ENCODE peak calls at places on chromosome 4, in four cellular contexts. D is mammary epithelial cell, F is ELR, V is T-helper 22 cell. L is an unnamed sample.

GRCh38 chr4:150950657-150951056 is 64.4 kb downstream of the LRBA start:
- DNase-seq in D (peak; percentile 11), F (peak; percentile 15), V (no peak), L (no peak)

GRCh38 chr4:140523857-140524742 is at the start of gene ELMOD2:
- DNase-seq in D (peak; percentile 97), F (peak; percentile 97), V (peak; percentile 95), L (peak; percentile 100)

GRCh38 chr4:17512973-17513665 is 1.2 kb upstream of the QDPR start:
- DNase-seq in D (peak; percentile 79), F (no peak), V (no peak), L (no peak)

GRCh38 chr4:42282081-42282901 is 115.0 kb upstream of the SHISA3 start:
- DNase-seq in D (peak; percentile 37), F (peak; percentile 73), V (no peak), L (peak; percentile 77)

GRCh38 chr4:112284166-112284565 is 1.5 kb downstream of the TIFA start:
- DNase-seq in D (peak; percentile 34), F (peak; percentile 23), V (no peak), L (peak; percentile 22)

GRCh38 chr4:113979157-113979972 is at the start of gene ARSJ:
- DNase-seq in D (peak; percentile 82), F (peak; percentile 87), V (no peak), L (peak; percentile 81)

GRCh38 chr4:89914609-89915008 is 20.0 kb downstream of the MMRN1 start:
- DNase-seq in D (no peak), F (no peak), V (no peak), L (no peak)

GRCh38 chr4:26441110-26441509 is 49.2 kb downstream of the CCKAR start:
- DNase-seq in D (no peak), F (peak; percentile 9), V (no peak), L (no peak)

GRCh38 chr4:83171640-83172039 is 57.1 kb upstream of the PLAC8 start:
- DNase-seq in D (no peak), F (no peak), V (no peak), L (no peak)

GRCh38 chr4:57080781-57081650 is 29.2 kb downstream of the IGFBP7 start:
- DNase-seq in D (peak; percentile 92), F (peak; percentile 90), V (no peak), L (peak; percentile 81)

GRCh38 chr4:1302159-1302558 is 12.5 kb downstream of the MAEA start:
- DNase-seq in D (no peak), F (no peak), V (no peak), L (no peak)

GRCh38 chr4:147760176-147760575 is 28.3 kb downstream of the ARHGAP10 start:
- DNase-seq in D (no peak), F (no peak), V (no peak), L (no peak)

GRCh38 chr4:30718021-30718888 is 1.9 kb upstream of the PCDH7 start:
- DNase-seq in D (peak; percentile 60), F (peak; percentile 75), V (no peak), L (peak; percentile 76)

GRCh38 chr4:81040175-81040659 is 9.7 kb downstream of the BMP3 start:
- DNase-seq in D (peak; percentile 16), F (peak; percentile 41), V (no peak), L (peak; percentile 47)

GRCh38 chr4:99816611-99817309 is at the start of gene DAPP1:
- DNase-seq in D (peak; percentile 99), F (peak; percentile 5), V (peak; percentile 69), L (no peak)

GRCh38 chr4:113899260-113900177 is 79.9 kb downstream of the ARSJ start:
- DNase-seq in D (peak; percentile 45), F (no peak), V (peak; percentile 19), L (no peak)

L was measured in GM03348.